ENCODE peak calls at places on chromosomes 12 and 14, in seven cellular contexts. L is sigmoid colon, U is stomach, J is K562, I is H1, F is ovary, M is A549. B is an unnamed sample.

GRCh38 chr12:69534389-69534822 is 50.9 kb upstream of the CCT2 start:
- DNase-seq in L (peak), U (no peak), J (no peak), I (no peak), F (peak), M (peak), B (no peak)

GRCh38 chr14:55052259-55052930 is 948 bp downstream of the MAPK1IP1L start:
- DNase-seq in L (no peak), U (no peak), J (no peak), I (no peak), F (no peak), M (no peak), B (no peak)

GRCh38 chr12:83153156-83153555 is 466.4 kb downstream of the TMTC2 start:
- DNase-seq in L (no peak), U (no peak), J (no peak), I (no peak), F (no peak), M (no peak), B (no peak)

GRCh38 chr14:104800600-104801283 is at the start of gene ZBTB42:
- DNase-seq in L (peak), U (peak), J (peak), I (peak), F (peak), M (no peak), B (no peak)

GRCh38 chr12:19572920-19573558 is 133.7 kb downstream of the AEBP2 start:
- DNase-seq in L (no peak), U (no peak), J (peak), I (peak), F (no peak), M (peak), B (no peak)

GRCh38 chr12:131511391-131511802 is 199.5 kb upstream of the SFSWAP start:
- DNase-seq in L (no peak), U (no peak), J (no peak), I (no peak), F (no peak), M (peak), B (no peak)

GRCh38 chr14:49920935-49921334 is 28.1 kb downstream of the ARF6 start:
- DNase-seq in L (no peak), U (no peak), J (no peak), I (no peak), F (no peak), M (no peak), B (no peak)

GRCh38 chr14:105067969-105068301 is 2.7 kb upstream of the GPR132 start:
- DNase-seq in L (no peak), U (no peak), J (no peak), I (no peak), F (no peak), M (no peak), B (no peak)

GRCh38 chr12:12182926-12183325 is 83.9 kb downstream of the LRP6 start:
- DNase-seq in L (no peak), U (no peak), J (peak), I (no peak), F (no peak), M (no peak), B (no peak)

GRCh38 chr12:130871286-130872178 is at the start of gene RAN:
- DNase-seq in L (peak), U (peak), J (peak), I (peak), F (peak), M (peak), B (peak)

GRCh38 chr12:121810234-121810817 is 6.5 kb downstream of the SETD1B start:
- DNase-seq in L (peak), U (no peak), J (no peak), I (no peak), F (no peak), M (no peak), B (no peak)

GRCh38 chr12:121812320-121812871 is 8.6 kb downstream of the SETD1B start:
- DNase-seq in L (peak), U (peak), J (peak), I (peak), F (peak), M (peak), B (peak)

GRCh38 chr12:121810833-121811433 is 7.1 kb downstream of the SETD1B start:
- DNase-seq in L (no peak), U (no peak), J (peak), I (no peak), F (no peak), M (no peak), B (no peak)

GRCh38 chr12:121812921-121813896 is 9.4 kb downstream of the SETD1B start:
- DNase-seq in L (peak), U (peak), J (no peak), I (no peak), F (no peak), M (no peak), B (no peak)

GRCh38 chr12:121811434-121812319 is 7.9 kb downstream of the SETD1B start:
- DNase-seq in L (peak), U (peak), J (peak), I (peak), F (peak), M (peak), B (peak)
- H3K27ac ChIP-seq in L (peak), U (peak), J (peak), I (peak), F (peak), M (peak), B (peak)

GRCh38 chr12:79021021-79021420 is 156.4 kb downstream of the SYT1 start:
- DNase-seq in L (no peak), U (no peak), J (no peak), I (no peak), F (no peak), M (no peak), B (no peak)

GRCh38 chr12:79019672-79020071 is 155.1 kb downstream of the SYT1 start:
- DNase-seq in L (no peak), U (no peak), J (no peak), I (no peak), F (no peak), M (no peak), B (no peak)

GRCh38 chr12:79023261-79023660 is 158.7 kb downstream of the SYT1 start:
- DNase-seq in L (no peak), U (no peak), J (no peak), I (no peak), F (no peak), M (no peak), B (no peak)

GRCh38 chr12:79023784-79024183 is 159.2 kb downstream of the SYT1 start:
- DNase-seq in L (no peak), U (no peak), J (no peak), I (no peak), F (no peak), M (no peak), B (no peak)

GRCh38 chr12:79020106-79020505 is 155.5 kb downstream of the SYT1 start:
- DNase-seq in L (no peak), U (no peak), J (no peak), I (no peak), F (no peak), M (no peak), B (no peak)
- TF ChIP-seq EP300 in L (no peak), U (no peak), J (no peak), I (no peak), F (no peak), M (no peak), B (no peak)

GRCh38 chr12:52568111-52568510 is 5.5 kb downstream of the KRT74 start:
- DNase-seq in L (no peak), U (no peak), J (no peak), I (no peak), F (no peak), M (no peak), B (no peak)

GRCh38 chr12:52561880-52562449 is 9.0 kb upstream of the KRT71 start:
- DNase-seq in L (no peak), U (no peak), J (peak), I (no peak), F (no peak), M (peak), B (no peak)

GRCh38 chr12:52566847-52567291 is 6.8 kb downstream of the KRT74 start:
- DNase-seq in L (no peak), U (no peak), J (peak), I (no peak), F (no peak), M (no peak), B (no peak)

GRCh38 chr12:52559979-52560378 is 7.0 kb upstream of the KRT71 start:
- DNase-seq in L (no peak), U (no peak), J (no peak), I (no peak), F (no peak), M (no peak), B (no peak)

DNA sequence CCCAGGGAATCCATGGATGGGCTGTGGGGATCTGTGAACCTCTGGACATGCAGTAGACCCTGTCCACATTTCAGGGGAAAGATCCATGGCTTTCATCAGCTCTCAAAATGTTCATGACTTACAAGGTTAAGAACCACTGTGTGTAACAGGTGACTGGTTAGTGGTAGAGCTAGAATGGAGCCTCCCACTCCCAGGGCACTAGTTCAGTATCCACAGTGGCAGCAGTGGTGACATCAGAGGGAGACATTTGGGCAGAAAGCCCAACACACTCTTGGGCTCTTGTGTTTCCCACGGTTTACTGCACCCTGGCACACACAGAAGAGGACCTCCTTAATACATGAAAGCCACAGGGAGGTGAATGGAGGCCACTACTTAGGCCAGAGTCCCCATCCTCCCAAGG is 9.1 kb downstream of the KRT74 start:
- DNase-seq in L (no peak), U (no peak), J (no peak), I (no peak), F (no peak), M (no peak), B (no peak)
- H3K27ac ChIP-seq in L (no peak), U (no peak), J (no peak), I (no peak), F (no peak), M (no peak), B (no peak)

DNA sequence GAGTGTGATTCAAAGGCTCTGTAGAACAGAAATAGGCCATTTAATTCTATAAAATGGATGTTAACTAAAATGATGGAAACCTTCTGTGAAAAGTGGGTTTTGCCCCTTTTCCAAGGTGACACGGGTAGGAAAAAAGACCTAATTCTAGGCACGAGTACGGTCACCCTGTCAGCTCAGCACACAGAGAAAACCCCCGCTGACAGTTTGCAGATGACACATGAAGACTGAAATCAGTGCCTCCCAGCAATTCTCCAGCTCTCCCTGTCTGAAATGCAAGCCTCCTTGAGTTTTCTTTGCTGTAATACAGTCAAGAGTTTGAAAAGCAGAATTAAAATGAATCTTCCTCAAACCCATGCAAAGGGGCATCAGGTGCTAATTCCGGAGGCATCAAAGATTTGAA is 230.0 kb downstream of the TMEM132D start:
- DNase-seq in L (no peak), U (no peak), J (no peak), I (no peak), F (no peak), M (no peak), B (no peak)
- TF ChIP-seq EP300 in L (no peak), U (no peak), J (no peak), I (no peak), F (no peak), M (no peak), B (no peak)